ENCODE peak calls at places on chromosomes 3 and 15, in six cellular contexts. A, C, T, Q, R and H are unnamed samples.

GRCh38 chr3:45480218-45480617 is 91.8 kb downstream of the LARS2 start:
- DNase-seq in T (peak), R (no peak), C (peak), Q (no peak), A (no peak), H (no peak)

GRCh38 chr3:147185781-147186180 is 220.6 kb downstream of the ZIC4 start:
- DNase-seq in A (no peak), T (no peak), C (no peak), R (no peak), Q (no peak), H (no peak)

GRCh38 chr3:10977864-10978510 is 14.6 kb upstream of the SLC6A1 start:
- DNase-seq in R (no peak), Q (no peak), T (peak), A (no peak), C (no peak), H (no peak)

GRCh38 chr3:128973988-128974564 is 19.8 kb downstream of the CFAP92 start:
- DNase-seq in T (no peak), C (no peak), Q (no peak), R (no peak), A (no peak), H (no peak)

GRCh38 chr3:142150271-142150670 is 927 bp upstream of the TFDP2 start:
- DNase-seq in A (no peak), R (no peak), C (no peak), T (no peak), Q (no peak), H (no peak)

GRCh38 chr3:139353920-139354556 is 10.2 kb downstream of the MRPS22 start:
- DNase-seq in R (no peak), T (peak), Q (no peak), C (peak), A (peak), H (peak)

GRCh38 chr15:38401101-38401500 is 52.8 kb upstream of the FAM98B start:
- DNase-seq in T (no peak), C (no peak), A (no peak), R (no peak), Q (no peak), H (no peak)

GRCh38 chr15:45834622-45835021 is 199.8 kb downstream of the SQOR start:
- DNase-seq in C (no peak), Q (no peak), T (no peak), R (no peak), A (no peak), H (no peak)

GRCh38 chr3:195591220-195591619 is 7.5 kb upstream of the APOD start:
- DNase-seq in C (no peak), Q (no peak), R (no peak), T (no peak), A (no peak), H (no peak)